ENCODE peak calls at places on chromosomes 12 and 14, in six cellular contexts. E, M, S, W, F and G are unnamed samples.

GRCh38 chr14:83425138-83425537 is 1891.5 kb upstream of the SEL1L start:
- DNase-seq in E (no peak), M (no peak), S (no peak), W (no peak), F (no peak), G (no peak)

GRCh38 chr12:127677537-127678131 is 589.3 kb upstream of the TMEM132C start:
- DNase-seq in E (peak; percentile 78), M (peak; percentile 43), S (peak; percentile 27), W (peak; percentile 31), F (peak; percentile 81), G (peak; percentile 41)

GRCh38 chr14:71400821-71401447 is 493.7 kb downstream of the PCNX1 start:
- DNase-seq in E (no peak), M (no peak), S (no peak), W (no peak), F (no peak), G (no peak)

GRCh38 chr14:72275242-72275641 is 343.0 kb downstream of the RGS6 start:
- DNase-seq in E (no peak), M (no peak), S (no peak), W (no peak), F (no peak), G (no peak)

GRCh38 chr12:47821346-47821706 is 1.6 kb upstream of the HDAC7 start:
- DNase-seq in E (no peak), M (peak; percentile 43), S (no peak), W (no peak), F (peak; percentile 66), G (no peak)

GRCh38 chr12:124448955-124449622 is 118.3 kb downstream of the NCOR2 start:
- DNase-seq in E (no peak), M (no peak), S (no peak), W (no peak), F (peak; percentile 29), G (no peak)

GRCh38 chr12:65900912-65901672 is 76.8 kb downstream of the HMGA2 start:
- DNase-seq in E (no peak), M (no peak), S (no peak), W (no peak), F (no peak), G (no peak)

GRCh38 chr14:60650382-60650961 is 1.2 kb upstream of the SIX1 start:
- DNase-seq in E (no peak), M (no peak), S (no peak), W (no peak), F (no peak), G (no peak)

GRCh38 chr12:124130717-124131670 is 158.0 kb downstream of the ZNF664 start:
- DNase-seq in E (no peak), M (no peak), S (no peak), W (peak; percentile 13), F (no peak), G (no peak)

GRCh38 chr12:74317078-74317581 is 220.5 kb upstream of the ATXN7L3B start:
- DNase-seq in E (peak; percentile 68), M (peak; percentile 18), S (no peak), W (no peak), F (no peak), G (peak; percentile 28)

GRCh38 chr12:46133751-46134150 is 135.1 kb downstream of the SLC38A1 start:
- DNase-seq in E (no peak), M (no peak), S (no peak), W (no peak), F (no peak), G (no peak)

GRCh38 chr12:22924391-22924790 is 299.4 kb downstream of the ETNK1 start:
- DNase-seq in E (no peak), M (no peak), S (no peak), W (no peak), F (no peak), G (no peak)

DNA sequence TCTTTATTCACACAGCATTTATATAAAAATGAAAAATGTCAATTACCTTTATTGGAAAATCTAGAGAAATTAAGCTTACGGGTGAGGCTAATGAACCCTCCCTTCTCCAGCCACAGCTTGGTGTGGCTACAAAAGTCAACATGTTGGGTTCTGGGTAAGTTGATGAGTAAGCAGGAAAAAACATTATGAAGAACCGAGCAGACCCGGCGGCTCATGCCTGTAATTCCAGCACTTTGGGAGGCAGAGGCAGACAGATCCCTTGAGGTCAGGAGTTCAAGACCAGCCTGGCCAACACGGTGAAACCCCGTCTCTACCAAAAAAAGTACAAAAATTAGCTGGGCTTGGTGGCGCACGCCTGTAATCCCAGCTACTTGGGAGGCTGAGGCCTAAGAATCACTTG is 10.9 kb downstream of the NAA25 start:
- DNase-seq in E (no peak), M (no peak), S (no peak), W (no peak), F (no peak), G (no peak)
- H3K36me3 ChIP-seq in E (peaks cover 2% of the 10 kb centered on the region), M (no peaks in the 10 kb centered on the region), S (no peaks in the 10 kb centered on the region), W (peaks cover 5% of the 10 kb centered on the region), F (no peaks in the 10 kb centered on the region), G (peaks cover 38% of the 10 kb centered on the region)

GRCh38 chr12:79454338-79454777 is 236.4 kb downstream of the PAWR start:
- DNase-seq in E (no peak), M (peak; percentile 68), S (no peak), W (peak; percentile 13), F (no peak), G (no peak)

GRCh38 chr12:79451988-79452387 is 238.8 kb downstream of the PAWR start:
- DNase-seq in E (peak; percentile 26), M (peak; percentile 86), S (peak; percentile 81), W (no peak), F (peak; percentile 70), G (peak; percentile 38)

GRCh38 chr12:79448816-79449215 is 241.9 kb downstream of the PAWR start:
- DNase-seq in E (no peak), M (no peak), S (no peak), W (no peak), F (no peak), G (no peak)

GRCh38 chr12:79452906-79453305 is 237.9 kb downstream of the PAWR start:
- DNase-seq in E (no peak), M (no peak), S (no peak), W (no peak), F (no peak), G (no peak)

DNA sequence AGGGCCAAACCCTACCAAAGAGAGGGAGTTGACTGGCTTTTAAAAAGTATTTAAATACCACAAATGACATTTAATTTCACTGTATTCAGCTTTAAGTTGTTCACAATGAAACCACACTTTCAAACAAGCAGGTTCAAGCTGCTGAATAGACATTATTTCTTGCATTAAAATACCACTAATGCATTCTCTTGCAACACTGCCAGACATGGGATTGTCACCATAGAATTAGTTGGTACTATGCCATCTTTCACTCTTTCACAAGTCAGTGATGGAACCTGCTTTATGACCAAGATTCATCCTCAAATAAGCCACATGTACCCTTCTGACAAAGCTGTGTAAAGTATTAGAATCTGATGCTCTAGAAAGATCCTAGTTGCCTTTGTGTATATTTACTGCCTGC is 239.4 kb downstream of the PAWR start:
- DNase-seq in E (no peak), M (no peak), S (no peak), W (no peak), F (no peak), G (no peak)
- H3K4me1 ChIP-seq in E (no peaks in the 10 kb centered on the region), M (peaks cover 13% of the 10 kb centered on the region), S (peaks cover 3% of the 10 kb centered on the region), W (no peaks in the 10 kb centered on the region), F (peaks cover 3% of the 10 kb centered on the region), G (no peaks in the 10 kb centered on the region)

GRCh38 chr14:52860209-52860608 is 68.8 kb upstream of the GNPNAT1 start:
- DNase-seq in E (no peak), M (no peak), S (no peak), W (no peak), F (no peak), G (no peak)

GRCh38 chr14:52862652-52863338 is 71.4 kb upstream of the GNPNAT1 start:
- DNase-seq in E (no peak), M (no peak), S (no peak), W (no peak), F (no peak), G (no peak)

GRCh38 chr14:52860910-52861309 is 69.5 kb upstream of the GNPNAT1 start:
- DNase-seq in E (no peak), M (no peak), S (no peak), W (no peak), F (no peak), G (no peak)

GRCh38 chr14:52868911-52869611 is 77.7 kb upstream of the GNPNAT1 start:
- DNase-seq in E (no peak), M (no peak), S (no peak), W (no peak), F (no peak), G (no peak)

GRCh38 chr14:52863339-52863700 is 71.9 kb upstream of the GNPNAT1 start:
- DNase-seq in E (no peak), M (no peak), S (no peak), W (no peak), F (no peak), G (no peak)
- H3K36me3 ChIP-seq in E (peaks cover 11% of the 10 kb centered on the region), M (no peaks in the 10 kb centered on the region), S (no peaks in the 10 kb centered on the region), W (no peaks in the 10 kb centered on the region), F (peaks cover 3% of the 10 kb centered on the region), G (peaks cover 91% of the 10 kb centered on the region)

DNA sequence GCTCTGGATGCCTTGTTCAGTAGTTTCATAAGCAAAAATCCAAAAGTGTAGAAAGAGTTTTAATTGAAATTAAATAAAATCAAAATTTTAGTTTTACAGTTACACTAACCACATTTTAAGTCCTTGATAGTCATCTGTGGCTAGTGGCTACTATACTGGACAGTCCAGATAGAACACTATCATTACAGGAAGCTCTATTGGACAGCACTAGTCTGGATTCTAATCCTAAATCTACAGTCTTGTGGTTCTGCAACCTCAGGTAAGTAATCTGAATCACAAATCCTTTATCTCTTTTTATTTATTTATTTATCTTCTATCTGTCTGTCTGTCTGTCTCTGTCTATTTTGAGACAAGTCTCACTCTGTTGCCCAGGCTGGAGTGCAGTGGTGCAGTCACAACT is 18.0 kb downstream of the RAP1B start:
- DNase-seq in E (no peak), M (no peak), S (no peak), W (no peak), F (no peak), G (no peak)
- H3K4me1 ChIP-seq in E (peaks cover 28% of the 10 kb centered on the region), M (no peaks in the 10 kb centered on the region), S (no peaks in the 10 kb centered on the region), W (no peaks in the 10 kb centered on the region), F (peaks cover 1% of the 10 kb centered on the region), G (peaks cover 65% of the 10 kb centered on the region)

GRCh38 chr12:27686147-27686546 is 10.1 kb upstream of the REP15 start:
- DNase-seq in E (no peak), M (no peak), S (no peak), W (no peak), F (no peak), G (no peak)

GRCh38 chr12:27685274-27685673 is 11.0 kb upstream of the REP15 start:
- DNase-seq in E (no peak), M (no peak), S (no peak), W (no peak), F (no peak), G (no peak)

GRCh38 chr12:27680638-27681037 is 15.6 kb upstream of the REP15 start:
- DNase-seq in E (no peak), M (no peak), S (no peak), W (peak; percentile 57), F (no peak), G (no peak)

DNA sequence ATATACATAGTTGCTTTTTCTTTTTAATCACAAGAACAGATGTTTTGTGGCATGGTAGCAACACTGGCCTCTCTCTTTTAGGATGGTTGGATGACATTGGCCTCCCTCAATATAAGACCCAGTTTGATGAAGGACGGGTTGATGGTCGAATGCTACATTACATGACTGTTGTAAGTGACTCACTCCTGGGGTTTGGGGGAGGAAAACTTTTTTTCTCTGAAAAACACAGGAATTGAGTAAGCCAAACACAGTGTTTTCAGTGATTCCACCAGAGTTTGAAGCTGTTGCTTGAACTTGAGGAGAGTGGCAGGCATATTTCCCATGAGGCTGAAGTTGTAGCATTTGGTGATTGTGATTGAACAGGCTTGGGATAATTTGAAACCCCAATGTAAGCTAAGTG is 13.7 kb upstream of the REP15 start:
- DNase-seq in E (no peak), M (no peak), S (no peak), W (no peak), F (no peak), G (no peak)
- H3K36me3 ChIP-seq in E (peaks cover 20% of the 10 kb centered on the region), M (no peaks in the 10 kb centered on the region), S (peaks cover 3% of the 10 kb centered on the region), W (peaks cover 3% of the 10 kb centered on the region), F (peaks cover 14% of the 10 kb centered on the region), G (peaks cover 96% of the 10 kb centered on the region)